ENCODE peak calls at places on chromosomes 13 and 19, in five cellular contexts. N is HCT116, M is adrenal gland, W is progenitor cell of endocrine pancreas, V is fibroblast of the aortic adventitia. D is an unnamed sample.

GRCh38 chr19:853014-853553 is 981 bp downstream of the ELANE start:
- DNase-seq in N (no peak), M (no peak), W (no peak), V (no peak), D (no peak)

GRCh38 chr13:71831716-71832115 is 35.3 kb downstream of the DACH1 start:
- DNase-seq in N (no peak), M (no peak), W (no peak), V (no peak), D (no peak)

GRCh38 chr13:43441464-43441863 is 345.3 kb downstream of the ENOX1 start:
- DNase-seq in N (no peak), M (no peak), W (no peak), V (no peak), D (no peak)

GRCh38 chr13:21061077-21061945 is at the start of gene LATS2:
- DNase-seq in N (peak; percentile 82), M (peak; percentile 98), W (peak; percentile 94), V (peak; percentile 94), D (peak; percentile 86)

GRCh38 chr13:37442996-37443395 is 155.6 kb downstream of the POSTN start:
- DNase-seq in N (no peak), M (no peak), W (no peak), V (no peak), D (no peak)

GRCh38 chr13:51370116-51370515 is 30.6 kb downstream of the SERPINE3 start:
- DNase-seq in N (no peak), M (no peak), W (no peak), V (peak; percentile 55), D (no peak)

GRCh38 chr19:35254341-35255297 is 5.8 kb downstream of the LSR start:
- DNase-seq in N (no peak), M (peak; percentile 39), W (no peak), V (no peak), D (no peak)

GRCh38 chr13:93233997-93234416 is 7.4 kb downstream of the GPC6 start:
- DNase-seq in N (no peak), M (no peak), W (no peak), V (no peak), D (no peak)

GRCh38 chr19:6577410-6578125 is 13.4 kb downstream of the CD70 start:
- DNase-seq in N (no peak), M (no peak), W (no peak), V (peak; percentile 30), D (no peak)

GRCh38 chr19:12838182-12838890 is at the start of gene MAST1:
- DNase-seq in N (no peak), M (peak; percentile 28), W (peak; percentile 51), V (no peak), D (no peak)

GRCh38 chr19:5031231-5032100 is 62.6 kb downstream of the KDM4B start:
- DNase-seq in N (no peak), M (peak; percentile 90), W (peak; percentile 90), V (peak; percentile 74), D (no peak)

GRCh38 chr13:25473864-25474263 is 102.1 kb downstream of the ATP8A2 start:
- DNase-seq in N (no peak), M (no peak), W (no peak), V (no peak), D (no peak)

GRCh38 chr13:25478186-25478585 is 106.4 kb downstream of the ATP8A2 start:
- DNase-seq in N (no peak), M (no peak), W (no peak), V (no peak), D (no peak)
- TF ChIP-seq CTCF in N (no peak), M (no peak), W (no peak), V (no peak), D (no peak)

GRCh38 chr19:7861619-7862412 is 12.4 kb downstream of the PRR36 start:
- DNase-seq in N (no peak), M (no peak), W (no peak), V (no peak), D (no peak)
- TF ChIP-seq CTCF in N (no peak), M (no peak), W (peak; percentile 61), V (no peak), D (no peak)

DNA sequence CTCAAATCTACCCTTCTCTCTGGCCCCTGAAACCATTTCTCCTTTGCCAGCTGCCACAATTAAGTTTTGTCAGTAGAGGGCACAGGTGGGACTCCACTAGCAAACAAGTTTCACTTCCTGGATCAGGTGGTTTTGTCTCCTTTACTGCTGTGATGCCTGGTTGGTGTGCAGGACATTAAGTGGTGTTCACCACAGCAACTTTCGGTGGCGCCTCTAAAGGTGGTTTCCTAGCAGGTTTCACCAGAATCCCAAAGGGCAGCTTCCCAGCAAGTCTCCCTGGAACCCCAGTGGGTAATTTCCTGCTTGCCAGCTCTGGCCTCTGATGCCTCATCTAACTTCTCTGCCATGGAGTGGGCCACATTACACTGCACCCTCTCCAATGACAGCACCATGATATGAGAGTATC is 16.6 kb downstream of the MED4 start:
- DNase-seq in N (peak; percentile 13), M (no peak), W (no peak), V (no peak), D (no peak)
- TF ChIP-seq CTCF in N (no peak), M (no peak), W (peak; percentile 18), V (peak; percentile 15), D (no peak)

GRCh38 chr13:49791214-49791752 is 1.2 kb downstream of the KPNA3 start:
- DNase-seq in N (no peak), M (no peak), W (no peak), V (peak; percentile 32), D (no peak)
- TF ChIP-seq CTCF in N (peak; percentile 19), M (no peak), W (no peak), V (no peak), D (no peak)

GRCh38 chr13:112217431-112217830 is 150.5 kb downstream of the SOX1 start:
- DNase-seq in N (no peak), M (no peak), W (no peak), V (no peak), D (no peak)

GRCh38 chr13:112215871-112216270 is 148.9 kb downstream of the SOX1 start:
- DNase-seq in N (no peak), M (no peak), W (no peak), V (no peak), D (no peak)

GRCh38 chr13:112210401-112210800 is 143.5 kb downstream of the SOX1 start:
- DNase-seq in N (no peak), M (no peak), W (no peak), V (no peak), D (no peak)

GRCh38 chr13:112212533-112212932 is 145.6 kb downstream of the SOX1 start:
- DNase-seq in N (no peak), M (no peak), W (no peak), V (no peak), D (no peak)

DNA sequence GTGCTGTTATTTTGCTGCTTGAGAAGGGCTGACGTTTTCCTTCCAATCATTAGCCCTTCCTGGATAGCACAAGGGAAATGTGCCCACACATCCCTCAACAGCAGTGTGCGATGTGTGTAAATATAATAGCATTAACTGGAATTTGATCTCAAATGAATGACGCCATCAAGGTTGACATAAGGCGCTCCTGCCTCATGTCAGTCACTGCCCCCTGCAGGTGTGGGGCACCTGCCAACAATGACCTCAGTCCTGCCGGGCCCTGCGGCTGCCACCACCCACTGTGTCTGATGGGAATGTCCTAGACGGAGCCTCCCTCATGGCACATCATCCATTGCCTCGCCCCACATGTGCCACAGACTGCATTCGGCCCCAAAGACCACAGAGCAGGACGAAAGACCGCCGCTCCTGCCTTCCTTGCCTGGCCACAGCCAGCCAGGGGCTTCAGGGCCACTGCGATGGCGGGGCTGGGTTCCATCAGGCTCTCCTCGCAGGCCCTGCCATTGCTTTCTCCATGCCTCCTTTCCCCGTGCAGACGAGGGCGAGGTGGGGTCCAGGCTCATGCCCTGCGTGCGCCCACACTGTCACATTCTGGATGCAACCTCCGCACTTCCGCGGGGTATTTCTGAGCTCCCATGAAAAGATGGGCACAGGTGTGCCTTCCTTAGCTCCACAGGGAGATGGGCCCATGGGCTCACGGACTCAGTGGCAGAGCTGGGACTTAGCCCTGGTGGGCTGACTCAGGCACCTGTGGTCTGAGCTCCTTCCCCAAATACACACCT is 146.7 kb downstream of the SOX1 start:
- DNase-seq in N (no peak), M (no peak), W (no peak), V (no peak), D (no peak)
- TF ChIP-seq CTCF in N (no peak), M (no peak), W (no peak), V (no peak), D (no peak)

D was measured in thoracic aorta.